ENCODE peak calls at places on chromosomes 11 and 22, in four cellular contexts. C is breast epithelium, Q is HFF-Myc, L is esophagus squamous epithelium. W is an unnamed sample.

GRCh38 chr11:115886111-115886733 is 382.0 kb upstream of the CADM1 start:
- DNase-seq in L (no peak), Q (no peak), C (no peak), W (no peak)

GRCh38 chr22:45684169-45684568 is 12.5 kb downstream of the ATXN10 start:
- DNase-seq in C (no peak), Q (no peak), L (no peak), W (no peak)

GRCh38 chr11:95337175-95337957 is 106.4 kb upstream of the SESN3 start:
- DNase-seq in Q (peak; percentile 36), L (no peak), C (peak; percentile 45), W (peak; percentile 34)

GRCh38 chr11:120835601-120836228 is 188.2 kb upstream of the TBCEL start:
- DNase-seq in L (no peak), C (no peak), Q (no peak), W (no peak)

GRCh38 chr11:73597340-73597955 is 464 bp downstream of the FAM168A start:
- DNase-seq in C (no peak), L (peak; percentile 32), Q (no peak), W (no peak)

GRCh38 chr22:39502789-39503464 is 837 bp downstream of the MIEF1 start:
- DNase-seq in C (no peak), L (no peak), Q (no peak), W (no peak)

GRCh38 chr11:84212467-84213390 is 926.6 kb upstream of the CCDC90B start:
- DNase-seq in L (no peak), C (no peak), Q (no peak), W (no peak)

GRCh38 chr11:47106839-47107520 is 69.7 kb downstream of the ARFGAP2 start:
- DNase-seq in L (no peak), C (no peak), Q (no peak), W (no peak)

GRCh38 chr11:47330002-47330911 is 22.2 kb downstream of the MYBPC3 start:
- DNase-seq in C (peak; percentile 46), L (no peak), Q (no peak), W (no peak)

GRCh38 chr11:100827934-100828661 is 141.0 kb downstream of the ARHGAP42 start:
- DNase-seq in C (no peak), Q (no peak), L (no peak), W (no peak)

GRCh38 chr11:128361451-128362020 is 225.8 kb downstream of the ETS1 start:
- DNase-seq in C (no peak), L (no peak), Q (no peak), W (no peak)

GRCh38 chr22:31951201-31952093 is 7.1 kb downstream of the YWHAH start:
- DNase-seq in L (no peak), Q (no peak), C (no peak), W (no peak)

GRCh38 chr11:66335531-66336233 is 552 bp downstream of the RIN1 start:
- DNase-seq in C (no peak), Q (no peak), L (no peak), W (no peak)

GRCh38 chr11:66868726-66869291 is 11.9 kb downstream of the LRFN4 start:
- DNase-seq in L (peak; percentile 27), Q (no peak), C (peak; percentile 64), W (no peak)

GRCh38 chr11:8033791-8034585 is 46.9 kb downstream of the EIF3F start:
- DNase-seq in Q (no peak), L (no peak), C (no peak), W (no peak)

GRCh38 chr11:848380-848931 is 5.8 kb downstream of the TSPAN4 start:
- DNase-seq in L (no peak), Q (no peak), C (no peak), W (no peak)

GRCh38 chr22:33126881-33127280 is 68.7 kb upstream of the SYN3 start:
- DNase-seq in L (no peak), Q (no peak), C (no peak), W (no peak)

GRCh38 chr11:6695377-6695776 is 12.2 kb upstream of the MRPL17 start:
- DNase-seq in Q (no peak), C (no peak), L (no peak), W (no peak)

DNA sequence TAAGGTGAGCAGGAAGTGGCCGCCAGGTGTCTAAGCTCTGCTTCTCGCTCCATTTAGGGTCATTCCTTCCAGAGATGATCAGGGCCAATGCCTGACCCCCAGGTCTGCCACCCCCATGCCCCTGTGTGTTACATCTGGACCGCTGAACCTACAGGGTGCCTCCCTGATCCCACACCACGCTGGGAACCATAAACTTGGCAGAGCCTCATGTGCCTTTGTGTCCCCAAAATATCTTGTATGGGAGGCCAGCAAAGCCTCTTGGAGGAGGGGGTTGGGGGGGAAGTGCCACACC is 3.7 kb downstream of the TST start:
- DNase-seq in C (no peak), L (no peak), Q (no peak), W (no peak)
- TF ChIP-seq CTCF in C (no peak), L (no peak), Q (no peak), W (no peak)

GRCh38 chr11:23555085-23555484 is 694.8 kb upstream of the CCDC179 start:
- DNase-seq in L (no peak), Q (peak; percentile 48), C (no peak), W (no peak)

GRCh38 chr11:23556163-23556750 is 696.0 kb upstream of the CCDC179 start:
- DNase-seq in Q (no peak), L (no peak), C (no peak), W (no peak)

DNA sequence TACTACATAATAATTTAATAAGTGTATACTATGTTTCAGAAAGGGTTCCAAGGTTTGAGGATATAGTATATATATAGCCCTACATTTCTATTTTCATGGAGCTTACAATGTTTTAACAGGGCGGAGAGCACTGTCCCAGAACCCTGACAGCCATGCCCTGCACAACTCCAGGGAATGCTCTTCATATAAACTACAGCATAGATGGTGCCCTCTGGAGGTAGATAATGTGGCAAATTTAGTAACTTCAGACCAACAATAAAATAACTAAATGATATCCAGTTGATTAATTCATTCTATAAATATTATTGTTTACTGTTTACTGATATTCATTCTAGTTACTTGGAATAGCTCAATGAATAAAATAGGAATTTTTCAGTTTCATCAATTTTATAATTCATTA is 693.7 kb upstream of the CCDC179 start:
- DNase-seq in C (no peak), Q (no peak), L (no peak), W (no peak)
- TF ChIP-seq CTCF in C (no peak), Q (no peak), L (no peak), W (peak; percentile 2)

GRCh38 chr22:42277988-42278776 is 7.7 kb upstream of the TCF20 start:
- DNase-seq in L (no peak), Q (no peak), C (no peak), W (no peak)
- TF ChIP-seq CTCF in L (peak; percentile 8), Q (peak; percentile 31), C (no peak), W (peak; percentile 6)

DNA sequence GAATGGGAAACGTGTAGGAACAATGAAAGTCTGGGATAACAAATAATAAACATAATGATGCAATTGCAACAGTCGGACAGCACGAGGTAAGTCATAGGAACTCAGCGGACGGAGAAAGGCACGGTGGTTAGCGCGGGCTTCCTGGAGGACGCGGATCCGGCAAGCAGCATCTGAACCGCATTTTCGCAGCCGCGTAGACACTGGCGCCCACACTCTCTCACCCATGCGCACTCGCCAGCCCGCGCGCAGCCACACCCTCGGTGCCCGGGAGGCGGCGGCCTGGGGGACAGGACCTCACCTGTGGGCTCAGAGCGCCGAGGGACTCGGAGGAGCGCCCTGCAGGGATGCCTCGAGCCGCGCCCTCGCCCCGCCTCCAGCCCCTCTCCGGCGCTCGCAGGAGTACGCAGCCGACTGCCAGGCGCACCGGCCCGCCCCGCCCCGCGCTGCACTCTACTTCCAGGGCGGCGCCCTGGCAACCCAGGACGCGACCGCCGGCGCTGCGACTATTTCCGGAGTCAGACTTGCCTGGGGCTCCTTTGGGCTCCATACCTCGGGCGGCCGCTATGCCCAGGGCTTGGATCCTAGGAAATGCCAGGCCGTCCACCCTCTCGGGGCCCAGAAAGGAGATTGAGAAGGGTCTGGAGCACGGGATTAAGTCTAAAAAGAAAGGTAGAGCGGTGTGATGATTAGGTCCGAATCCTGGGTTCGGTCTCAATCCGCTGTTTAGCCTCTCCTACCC is at the start of gene TTLL1:
- DNase-seq in C (peak; percentile 69), Q (peak; percentile 31), L (peak; percentile 44), W (peak; percentile 41)
- TF ChIP-seq CTCF in C (no peak), Q (no peak), L (no peak), W (no peak)